ENCODE peak calls at places on chromosomes 13 and 19, in six cellular contexts. C is activated CD8-positive, alpha-beta memory T cell treated with anti-CD3 and anti-CD28 coated beads, Interleukin-2, amount 10 ng/mL, durations not matched to agents 7 days and 5 days; L is left cardiac atrium; M is HepG2; D is lower lobe of right lung; Q is activated T-cell treated with anti-CD3 and anti-CD28 coated beads, Interleukin-2, amount 50 U/mL, for 4 hours. X is an unnamed sample.

GRCh38 chr13:30880151-30880551 is 25.9 kb upstream of the MEDAG start:
- ATAC-seq in C (no peak), L (no peak), M (no peak), D (no peak), Q (no peak), X (no peak)

GRCh38 chr19:57052102-57052501 is 67.7 kb upstream of the USP29 start:
- ATAC-seq in C (no peak), L (no peak), M (no peak), D (no peak), Q (no peak), X (no peak)

GRCh38 chr13:95226476-95226875 is 74.8 kb downstream of the ABCC4 start:
- ATAC-seq in C (no peak), L (no peak), M (peak), D (no peak), Q (no peak), X (no peak)

GRCh38 chr13:32134991-32135390 is 103.4 kb downstream of the FRY start:
- ATAC-seq in C (no peak), L (peak), M (no peak), D (no peak), Q (no peak), X (no peak)

GRCh38 chr19:17985037-17985818 is 18.3 kb downstream of the KCNN1 start:
- ATAC-seq in C (no peak), L (no peak), M (no peak), D (peak), Q (no peak), X (no peak)

GRCh38 chr13:50831510-50831909 is 12.0 kb downstream of the DLEU7 start:
- ATAC-seq in C (peak), L (no peak), M (no peak), D (no peak), Q (peak), X (no peak)

GRCh38 chr19:7692417-7693088 is 9.4 kb downstream of the FCER2 start:
- ATAC-seq in C (no peak), L (no peak), M (no peak), D (no peak), Q (peak), X (no peak)

GRCh38 chr13:44249439-44249838 is 124.2 kb upstream of the SERP2 start:
- ATAC-seq in C (no peak), L (peak), M (no peak), D (peak), Q (no peak), X (no peak)

GRCh38 chr19:29364224-29364726 is 151.3 kb upstream of the UQCRFS1 start:
- ATAC-seq in C (no peak), L (no peak), M (no peak), D (no peak), Q (no peak), X (no peak)

X was measured in stimulated activated memory B cell treated with anti-CD40 and anti-IgM and Interleukin-4, amounts not matched to agents 10 μg/mL and 1 μg/mL and 100 μg/mL, for 72 hours.